ENCODE peak calls at places on chromosomes 7 and 10, in ten cellular contexts. L is nephron progenitor cell; V is activated B cell treated with CpG ODN at 0.5 μM for 24 hours; K is A549; N is small intestine; W is fibroblast of the conjunctiva; Y is breast epithelium; F is T-helper 1 cell; O is upper lobe of right lung; D is stimulated activated CD8-positive, alpha-beta memory T cell treated with anti-CD3 and anti-CD28 coated beads, Interleukin-4, amount 100 ng/mL, for 48 hours. P is an unnamed sample.

GRCh38 chr7:83162402-83163256 is at the start of gene PCLO:
- DNase-seq in Y (peak), L (peak), N (peak), F (peak), W (peak), K (peak), O (peak), V (peak), D (peak), P (no peak)

GRCh38 chr10:128001346-128001745 is 94.4 kb downstream of the PTPRE start:
- DNase-seq in N (no peak), Y (no peak), V (no peak), W (no peak), F (no peak), L (no peak), D (no peak), O (peak), K (no peak), P (no peak)

GRCh38 chr10:91032614-91033248 is 111.8 kb upstream of the ANKRD1 start:
- DNase-seq in O (no peak), N (no peak), Y (no peak), D (no peak), V (no peak), W (peak), F (no peak), K (no peak), L (no peak), P (no peak)

GRCh38 chr10:113099431-113100298 is 149.6 kb downstream of the TCF7L2 start:
- DNase-seq in Y (no peak), V (no peak), W (no peak), N (no peak), D (no peak), L (peak), F (no peak), K (no peak), O (no peak), P (no peak)

GRCh38 chr10:104252349-104252748 is 2.3 kb upstream of the GSTO1 start:
- DNase-seq in L (no peak), D (no peak), O (no peak), F (no peak), V (no peak), Y (no peak), K (no peak), N (peak), W (no peak), P (no peak)

GRCh38 chr10:34780818-34781380 is 34.2 kb downstream of the PARD3 start:
- DNase-seq in K (no peak), D (no peak), W (no peak), N (no peak), L (peak), F (no peak), V (no peak), O (no peak), Y (no peak), P (peak)

GRCh38 chr7:12436896-12437535 is 33.4 kb upstream of the VWDE start:
- DNase-seq in F (no peak), V (no peak), Y (no peak), L (peak), D (no peak), K (no peak), W (no peak), O (no peak), N (no peak), P (no peak)

GRCh38 chr10:13143761-13144160 is 17.6 kb upstream of the MCM10 start:
- DNase-seq in Y (no peak), N (no peak), W (no peak), D (no peak), O (no peak), V (no peak), F (no peak), K (no peak), L (no peak), P (no peak)

GRCh38 chr10:45274364-45274763 is 41.0 kb downstream of the OR13A1 start:
- DNase-seq in D (no peak), L (no peak), W (no peak), V (no peak), F (no peak), O (no peak), K (no peak), N (no peak), Y (no peak), P (no peak)

GRCh38 chr7:43572516-43573049 is 10.3 kb upstream of the STK17A start:
- DNase-seq in N (no peak), Y (peak), D (peak), V (no peak), F (peak), L (no peak), W (peak), O (no peak), K (peak), P (no peak)